ENCODE peak calls at places on chromosomes 1 and 21, in four cellular contexts. S is GM12891, O is K562, R is GM12878. T is an unnamed sample.

GRCh38 chr1:183093821-183094287 is 70.6 kb downstream of the LAMC1 start:
- DNase-seq in R (no peak), S (no peak), O (no peak), T (no peak)

GRCh38 chr21:44533121-44533890 is 6.7 kb downstream of the KRTAP10-1 start:
- DNase-seq in S (no peak), R (no peak), O (no peak), T (no peak)

GRCh38 chr1:213864007-213864406 is 123.8 kb upstream of the PROX1 start:
- DNase-seq in S (no peak), O (no peak), R (no peak), T (no peak)

GRCh38 chr1:232127190-232127589 is 500.6 kb downstream of the DISC1 start:
- DNase-seq in O (no peak), S (no peak), R (no peak), T (no peak)

GRCh38 chr1:12488666-12489354 is 129.2 kb downstream of the DHRS3 start:
- DNase-seq in R (no peak), S (no peak), O (no peak), T (no peak)

GRCh38 chr1:245393694-245394093 is 238.9 kb downstream of the KIF26B start:
- DNase-seq in R (no peak), O (no peak), S (no peak), T (no peak)

GRCh38 chr1:1120096-1120495 is 4.2 kb upstream of the C1orf159 start:
- DNase-seq in O (no peak), S (no peak), R (no peak), T (no peak)

GRCh38 chr1:30313176-30313575 is 410.2 kb downstream of the MATN1 start:
- DNase-seq in S (no peak), O (no peak), R (no peak), T (no peak)

GRCh38 chr1:26126321-26127084 is 14.9 kb downstream of the PDIK1L start:
- DNase-seq in O (peak), S (no peak), R (no peak), T (peak)

GRCh38 chr1:147757015-147757990 is 3.1 kb downstream of the GJA5 start:
- DNase-seq in O (no peak), R (no peak), S (no peak), T (no peak)

GRCh38 chr21:43640437-43640836 is 18.9 kb downstream of the HSF2BP start:
- DNase-seq in O (no peak), S (no peak), R (no peak), T (no peak)

GRCh38 chr1:20552728-20553571 is 577 bp downstream of the FAM43B start:
- DNase-seq in O (no peak), R (no peak), S (peak), T (no peak)

GRCh38 chr1:44077421-44077820 is 41.2 kb upstream of the KLF17 start:
- DNase-seq in R (no peak), S (no peak), O (no peak), T (no peak)

DNA sequence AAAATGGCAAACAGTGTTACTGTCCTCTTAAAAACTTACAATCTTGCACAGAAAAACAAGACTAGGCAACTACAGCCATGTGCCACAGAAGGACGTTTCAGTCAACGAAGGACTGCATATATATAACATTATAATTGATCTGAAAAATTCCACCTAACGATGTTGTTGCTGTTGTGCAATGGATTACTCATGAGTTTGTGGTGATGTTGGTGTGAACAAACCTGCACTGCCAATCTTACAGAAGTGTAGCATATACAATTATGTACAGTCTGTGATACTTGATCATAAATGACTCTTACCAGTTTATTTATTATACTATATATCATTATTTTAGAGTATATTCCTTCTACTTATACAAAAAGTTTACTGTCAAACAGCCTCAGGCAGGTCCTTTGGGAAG is 6.8 kb upstream of the VAMP4 start:
- DNase-seq in S (no peak), O (no peak), R (no peak), T (no peak)
- TF ChIP-seq SPI1 in S (no peak), O (no peak), R (no peak), T (no peak)

GRCh38 chr1:24932284-24932683 is 2.2 kb upstream of the RUNX3 start:
- DNase-seq in R (no peak), S (peak), O (peak), T (no peak)
- TF ChIP-seq SPI1 in R (no peak), S (no peak), O (no peak), T (no peak)

DNA sequence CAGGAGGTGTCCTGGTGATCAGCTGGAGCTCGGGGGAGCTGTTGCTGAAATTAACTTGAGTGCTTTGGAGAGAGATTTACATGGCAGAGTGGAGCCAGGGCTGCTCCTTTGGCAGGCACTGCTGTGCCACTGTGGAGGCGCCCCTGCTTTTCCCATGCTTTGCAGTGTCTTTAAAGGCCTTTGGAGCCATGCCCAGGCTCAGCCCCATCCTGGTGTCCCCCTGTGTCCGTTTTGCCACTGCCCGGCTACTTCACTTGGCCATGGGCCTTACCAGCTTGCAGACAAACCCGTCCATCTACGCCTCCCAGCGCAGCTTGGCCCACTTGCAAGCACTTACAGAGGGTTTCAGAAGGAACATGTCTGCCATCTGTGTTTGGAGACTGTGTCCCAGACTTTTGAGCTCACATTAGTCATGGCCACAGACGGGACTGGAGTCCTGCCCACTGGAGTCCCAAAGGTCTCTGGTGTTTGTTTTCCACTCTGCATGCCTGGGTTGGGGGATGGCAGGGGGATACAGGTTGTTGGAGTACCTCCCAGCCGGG is 18.2 kb upstream of the LAMTOR5 start:
- DNase-seq in O (no peak), R (no peak), S (no peak), T (no peak)
- TF ChIP-seq SPI1 in O (no peak), R (no peak), S (no peak), T (no peak)

GRCh38 chr1:221494670-221495069 is 247.2 kb downstream of the DUSP10 start:
- DNase-seq in O (no peak), R (no peak), S (no peak), T (no peak)

DNA sequence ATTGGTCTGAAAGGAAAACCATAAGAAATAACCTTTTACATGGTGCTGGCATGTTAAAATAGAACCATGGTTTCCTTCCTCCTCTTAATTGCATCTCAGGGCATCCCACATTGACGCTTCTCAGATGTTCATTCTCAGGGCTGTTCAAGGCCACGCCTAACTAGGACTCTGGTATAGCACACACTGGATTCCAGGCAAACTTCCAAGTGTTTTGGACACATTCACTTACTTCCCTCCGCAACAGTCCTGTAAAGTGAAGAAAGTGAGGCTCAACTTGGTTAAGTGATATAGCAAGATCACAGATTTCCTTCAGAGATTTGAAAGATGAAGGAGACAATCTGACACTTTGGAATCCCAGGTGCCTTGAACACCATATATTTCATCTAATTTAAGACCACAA is 244.8 kb downstream of the DUSP10 start:
- DNase-seq in R (no peak), S (no peak), O (no peak), T (no peak)
- TF ChIP-seq SPI1 in R (no peak), S (no peak), O (no peak), T (no peak)

GRCh38 chr21:45617021-45617930 is 26.2 kb upstream of the PCBP3 start:
- DNase-seq in R (no peak), S (no peak), O (no peak), T (no peak)

GRCh38 chr21:45613396-45613795 is 30.1 kb upstream of the PCBP3 start:
- DNase-seq in S (no peak), O (no peak), R (no peak), T (no peak)

GRCh38 chr21:45613881-45614280 is 29.6 kb upstream of the PCBP3 start:
- DNase-seq in S (no peak), O (no peak), R (no peak), T (no peak)

GRCh38 chr21:45612096-45613019 is 31.2 kb upstream of the PCBP3 start:
- DNase-seq in S (no peak), O (no peak), R (no peak), T (no peak)

DNA sequence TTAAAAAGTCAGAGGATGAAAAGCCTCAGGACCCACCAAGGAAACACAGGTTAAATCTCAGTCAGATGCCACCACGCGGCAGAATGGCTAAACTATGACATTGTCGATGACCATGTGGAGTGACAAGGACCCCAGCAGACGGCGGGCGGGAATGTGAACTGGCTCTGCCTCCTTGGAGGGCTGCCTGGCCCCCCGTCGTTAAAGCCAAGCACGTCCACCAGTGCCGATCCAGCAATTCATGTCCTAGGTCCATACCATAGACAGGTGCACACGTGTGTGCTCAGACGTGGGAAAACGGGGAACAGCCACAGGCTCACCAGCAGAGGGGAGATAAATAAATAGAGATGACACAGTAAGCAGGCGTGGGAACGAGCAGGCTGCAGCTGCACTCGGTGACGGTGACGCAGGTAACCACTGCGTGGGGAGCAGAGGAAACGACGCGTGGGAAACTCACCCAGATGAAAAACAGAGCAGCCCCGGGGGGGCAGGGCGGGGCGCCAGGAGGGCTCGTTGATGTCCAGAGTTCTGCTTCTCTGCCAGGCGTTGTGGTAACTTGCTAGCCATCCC is 28.3 kb upstream of the PCBP3 start:
- DNase-seq in R (peak), O (peak), S (peak), T (no peak)
- TF ChIP-seq SPI1 in R (peak), O (no peak), S (no peak), T (no peak)